ENCODE peak calls at places on chromosomes 11 and 22, in five cellular contexts. One of them, this sample, is unnamed.

GRCh38 chr11:30960387-30960992 is 374.3 kb upstream of the MPPED2 start:
- DNase-seq in psoas muscle: no peak
- DNase-seq in A549: peak
- DNase-seq in tibial nerve: no peak
- DNase-seq in NCI-H1436 treated with DMSO at 0.1 percent for 48 hours: no peak
- DNase-seq in this sample: no peak

GRCh38 chr22:28923826-28924732 is 40.7 kb downstream of the ZNRF3 start:
- DNase-seq in psoas muscle: peak
- DNase-seq in A549: no peak
- DNase-seq in tibial nerve: no peak
- DNase-seq in NCI-H1436 treated with DMSO at 0.1 percent for 48 hours: no peak
- DNase-seq in this sample: no peak

GRCh38 chr11:18171377-18172000 is 1.1 kb upstream of the MRGPRX4 start:
- DNase-seq in psoas muscle: no peak
- DNase-seq in A549: peak
- DNase-seq in tibial nerve: no peak
- DNase-seq in NCI-H1436 treated with DMSO at 0.1 percent for 48 hours: no peak
- DNase-seq in this sample: peak

GRCh38 chr11:5154657-5155056 is at the start of gene OR52A1:
- DNase-seq in psoas muscle: no peak
- DNase-seq in A549: no peak
- DNase-seq in tibial nerve: no peak
- DNase-seq in NCI-H1436 treated with DMSO at 0.1 percent for 48 hours: no peak
- DNase-seq in this sample: no peak

GRCh38 chr11:126253265-126253664 is 15.4 kb downstream of the SRPRA start:
- DNase-seq in psoas muscle: no peak
- DNase-seq in A549: no peak
- DNase-seq in tibial nerve: no peak
- DNase-seq in NCI-H1436 treated with DMSO at 0.1 percent for 48 hours: no peak
- DNase-seq in this sample: no peak

GRCh38 chr11:116180806-116181600 is 591.8 kb downstream of the BUD13 start:
- DNase-seq in psoas muscle: no peak
- DNase-seq in A549: no peak
- DNase-seq in tibial nerve: no peak
- DNase-seq in NCI-H1436 treated with DMSO at 0.1 percent for 48 hours: no peak
- DNase-seq in this sample: no peak

GRCh38 chr11:2555376-2555775 is 110.6 kb downstream of the KCNQ1 start:
- DNase-seq in psoas muscle: no peak
- DNase-seq in A549: no peak
- DNase-seq in tibial nerve: peak
- DNase-seq in NCI-H1436 treated with DMSO at 0.1 percent for 48 hours: no peak
- DNase-seq in this sample: no peak

GRCh38 chr22:45164217-45165123 is 745 bp downstream of the NUP50 start:
- DNase-seq in psoas muscle: peak
- DNase-seq in A549: no peak
- DNase-seq in tibial nerve: no peak
- DNase-seq in NCI-H1436 treated with DMSO at 0.1 percent for 48 hours: no peak
- DNase-seq in this sample: no peak

GRCh38 chr11:127485541-127485940 is 485.0 kb upstream of the KIRREL3 start:
- DNase-seq in psoas muscle: no peak
- DNase-seq in A549: no peak
- DNase-seq in tibial nerve: no peak
- DNase-seq in NCI-H1436 treated with DMSO at 0.1 percent for 48 hours: no peak
- DNase-seq in this sample: no peak

GRCh38 chr11:65013692-65014145 is 241 bp upstream of the ARL2 start:
- DNase-seq in psoas muscle: peak
- DNase-seq in A549: peak
- DNase-seq in tibial nerve: peak
- DNase-seq in NCI-H1436 treated with DMSO at 0.1 percent for 48 hours: peak
- DNase-seq in this sample: peak

GRCh38 chr22:17368727-17369552 is at the start of gene CECR2:
- DNase-seq in psoas muscle: peak
- DNase-seq in A549: peak
- DNase-seq in tibial nerve: no peak
- DNase-seq in NCI-H1436 treated with DMSO at 0.1 percent for 48 hours: no peak
- DNase-seq in this sample: no peak

GRCh38 chr11:26268980-26269660 is 62.8 kb upstream of the ANO3 start:
- DNase-seq in psoas muscle: no peak
- DNase-seq in A549: no peak
- DNase-seq in tibial nerve: no peak
- DNase-seq in NCI-H1436 treated with DMSO at 0.1 percent for 48 hours: no peak
- DNase-seq in this sample: no peak

GRCh38 chr22:18970180-18970947 is 34.3 kb upstream of the PRODH start:
- DNase-seq in psoas muscle: peak
- DNase-seq in A549: peak
- DNase-seq in tibial nerve: no peak
- DNase-seq in NCI-H1436 treated with DMSO at 0.1 percent for 48 hours: no peak
- DNase-seq in this sample: no peak

This sample was measured in HFF-Myc.